ENCODE peak calls at places on chromosomes 2 and 18, in five cellular contexts. P is pancreas, U is brain microvascular endothelial cell, F is astrocyte of the spinal cord, S is kidney epithelial cell. N is an unnamed sample.

GRCh38 chr18:49055196-49055595 is 104.4 kb upstream of the SMAD7 start:
- DNase-seq in P (no peak), U (no peak), S (no peak), F (no peak), N (no peak)

GRCh38 chr2:221124542-221125235 is 447.4 kb downstream of the EPHA4 start:
- DNase-seq in F (no peak), P (no peak), U (no peak), S (no peak), N (no peak)

GRCh38 chr2:45470531-45470930 is 140.5 kb downstream of the SRBD1 start:
- DNase-seq in U (no peak), S (no peak), F (no peak), P (no peak), N (no peak)

GRCh38 chr2:3729055-3729448 is 25.7 kb downstream of the DCDC2C start:
- DNase-seq in S (no peak), P (no peak), U (no peak), F (no peak), N (no peak)

GRCh38 chr2:176001281-176001902 is 675 bp downstream of the LNPK start:
- DNase-seq in F (peak), S (no peak), U (peak), P (peak), N (peak)

GRCh38 chr2:74181739-74182138 is 3.1 kb upstream of the MOB1A start:
- DNase-seq in F (no peak), S (no peak), P (no peak), U (no peak), N (peak)

GRCh38 chr2:160674076-160674630 is 180.5 kb upstream of the RBMS1 start:
- DNase-seq in U (no peak), S (no peak), F (peak), P (no peak), N (no peak)

GRCh38 chr18:75216212-75216925 is 5.8 kb downstream of the TSHZ1 start:
- DNase-seq in S (no peak), P (no peak), U (no peak), F (peak), N (no peak)

GRCh38 chr2:159192519-159192918 is 94.0 kb downstream of the WDSUB1 start:
- DNase-seq in P (no peak), S (no peak), U (no peak), F (no peak), N (no peak)

GRCh38 chr18:43935051-43935412 is 657.7 kb upstream of the SYT4 start:
- DNase-seq in S (no peak), P (no peak), U (no peak), F (peak), N (peak)

GRCh38 chr2:96301897-96302296 is 3.4 kb downstream of the SNRNP200 start:
- DNase-seq in P (no peak), S (no peak), F (no peak), U (no peak), N (no peak)

GRCh38 chr2:64654993-64655666 is 1.4 kb upstream of the SERTAD2 start:
- DNase-seq in U (no peak), F (peak), P (no peak), S (no peak), N (peak)

GRCh38 chr18:40159141-40160017 is 1795.7 kb upstream of the PIK3C3 start:
- DNase-seq in U (peak), F (peak), P (no peak), S (no peak), N (peak)

GRCh38 chr2:95343429-95344207 is 46.5 kb downstream of the KCNIP3 start:
- DNase-seq in S (no peak), P (no peak), F (no peak), U (no peak), N (no peak)

GRCh38 chr18:35241523-35241804 is 630 bp downstream of the ZNF397 start:
- DNase-seq in S (no peak), P (no peak), F (no peak), U (no peak), N (no peak)

GRCh38 chr2:122390406-122390805 is 635.0 kb downstream of the TSN start:
- DNase-seq in U (no peak), S (peak), F (no peak), P (no peak), N (no peak)

GRCh38 chr18:23859466-23860352 is 154.8 kb upstream of the TTC39C start:
- DNase-seq in U (no peak), P (no peak), S (no peak), F (no peak), N (no peak)

GRCh38 chr18:73564073-73564472 is 583.6 kb downstream of the FBXO15 start:
- DNase-seq in U (peak), S (peak), F (peak), P (no peak), N (peak)

GRCh38 chr2:26182887-26183630 is 10.2 kb downstream of the GAREM2 start:
- DNase-seq in F (no peak), P (no peak), S (no peak), U (no peak), N (no peak)

GRCh38 chr2:232666051-232666805 is 30.9 kb upstream of the GIGYF2 start:
- DNase-seq in F (no peak), S (no peak), U (no peak), P (no peak), N (no peak)

GRCh38 chr2:126656311-126657145 is 570 bp downstream of the GYPC start:
- DNase-seq in U (peak), P (no peak), S (no peak), F (peak), N (peak)

GRCh38 chr2:165357758-165358157 is 111.7 kb upstream of the CSRNP3 start:
- DNase-seq in F (peak), U (peak), S (peak), P (no peak), N (peak)

GRCh38 chr18:29449424-29449823 is 1272.5 kb upstream of the CDH2 start:
- DNase-seq in F (peak), P (no peak), S (no peak), U (no peak), N (no peak)

GRCh38 chr2:119279666-119280065 is 56.0 kb downstream of the STEAP3 start:
- DNase-seq in U (no peak), S (no peak), P (no peak), F (no peak), N (no peak)

GRCh38 chr2:149858916-149859634 is 271.5 kb upstream of the MMADHC start:
- DNase-seq in P (no peak), F (peak), U (peak), S (no peak), N (peak)

GRCh38 chr2:101036562-101036961 is 34.5 kb downstream of the RPL31 start:
- DNase-seq in P (no peak), F (peak), U (no peak), S (no peak), N (no peak)
- TF ChIP-seq CTCF in P (no peak), F (peak), U (peak), S (peak), N (peak)

GRCh38 chr2:130836501-130837174 is at the start of gene ARHGEF4:
- DNase-seq in F (no peak), P (peak), U (no peak), S (no peak), N (peak)
- H3K4me3 ChIP-seq in F (no peak), P (peak), U (peak), S (peak), N (no peak)

DNA sequence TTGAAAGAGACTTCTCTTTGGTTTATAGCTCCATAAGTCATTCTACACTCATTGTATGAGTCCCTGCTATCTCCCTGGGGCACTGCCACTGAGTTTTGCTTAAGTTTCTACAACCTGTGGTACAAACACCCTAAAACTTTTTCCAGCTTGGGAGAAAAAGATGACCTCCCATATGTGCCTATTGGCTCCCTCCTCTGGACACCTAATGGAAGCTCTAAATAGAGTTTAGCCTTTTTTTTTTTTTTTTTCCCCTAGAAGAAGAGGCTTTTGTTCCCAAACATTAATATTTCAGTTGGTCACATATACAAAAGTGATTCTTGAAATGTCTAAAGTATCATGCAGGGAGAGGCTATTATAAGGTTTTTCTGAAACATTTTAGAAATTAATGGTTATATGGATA is 547.2 kb upstream of the TMEFF2 start:
- DNase-seq in U (no peak), F (no peak), S (no peak), P (no peak), N (no peak)
- TF ChIP-seq CTCF in U (peak), F (peak), S (peak), P (no peak), N (no peak)

GRCh38 chr2:187307606-187308005 is 140.4 kb downstream of the CALCRL start:
- DNase-seq in P (no peak), S (no peak), F (no peak), U (no peak), N (no peak)
- H3K4me3 ChIP-seq in P (no peak), S (no peak), F (no peak), U (no peak), N (no peak)

GRCh38 chr2:5915926-5916325 is 223.7 kb downstream of the SOX11 start:
- DNase-seq in P (no peak), F (peak), S (no peak), U (peak), N (no peak)
- TF ChIP-seq CTCF in P (no peak), F (peak), S (peak), U (peak), N (no peak)

GRCh38 chr2:199581935-199582336 is 124.2 kb upstream of the SATB2 start:
- DNase-seq in S (no peak), F (peak), P (no peak), U (peak), N (peak)
- H3K4me3 ChIP-seq in S (no peak), F (peak), P (no peak), U (peak), N (peak)